ENCODE peak calls at places on chromosome 16, in five cellular contexts. M is stimulated activated CD8-positive, alpha-beta memory T cell treated with anti-CD3 and anti-CD28 coated beads, Interleukin-7, amount 100 ng/mL, for 1 hour; O is lower leg skin; V is activated T-cell treated with anti-CD3 and anti-CD28 coated beads for 1 hour; P is Right ventricle myocardium superior. L is an unnamed sample.

GRCh38 chr16:85461814-85462404 is 151.2 kb upstream of the GSE1 start:
- DNase-seq in M (no peak), O (no peak), P (no peak), V (no peak), L (no peak)

GRCh38 chr16:24035127-24035842 is 199.5 kb downstream of the PRKCB start:
- DNase-seq in M (peak), O (no peak), V (peak), P (no peak), L (no peak)

GRCh38 chr16:89749637-89750036 is 28.3 kb downstream of the ZNF276 start:
- DNase-seq in V (no peak), P (peak), O (no peak), M (no peak), L (no peak)

GRCh38 chr16:70778901-70779309 is 22.1 kb downstream of the VAC14 start:
- DNase-seq in M (no peak), P (peak), V (no peak), O (peak), L (no peak)

GRCh38 chr16:69860233-69861231 is 90.6 kb upstream of the CLEC18A start:
- DNase-seq in M (no peak), O (no peak), V (no peak), P (no peak), L (no peak)

GRCh38 chr16:17283022-17283421 is 187.7 kb downstream of the XYLT1 start:
- DNase-seq in M (no peak), O (no peak), V (no peak), P (no peak), L (no peak)

GRCh38 chr16:765971-766819 is 5.7 kb downstream of the MSLN start:
- DNase-seq in O (no peak), P (no peak), M (no peak), V (no peak), L (no peak)

GRCh38 chr16:24610421-24610765 is 71.0 kb downstream of the RBBP6 start:
- DNase-seq in V (no peak), M (no peak), O (no peak), P (peak), L (peak)

GRCh38 chr16:57329718-57330327 is 28.8 kb upstream of the CCL22 start:
- DNase-seq in M (no peak), V (no peak), P (no peak), O (no peak), L (no peak)

GRCh38 chr16:70331588-70332358 is 14.9 kb upstream of the DDX19A start:
- DNase-seq in V (no peak), M (no peak), O (no peak), P (no peak), L (no peak)

GRCh38 chr16:50438041-50438437 is 69.3 kb upstream of the BRD7 start:
- DNase-seq in M (no peak), P (no peak), V (no peak), O (peak), L (no peak)

GRCh38 chr16:57357330-57358151 is 1.0 kb upstream of the CCL22 start:
- DNase-seq in P (no peak), V (no peak), O (no peak), M (no peak), L (no peak)

GRCh38 chr16:76176153-76176552 is 101.0 kb upstream of the CNTNAP4 start:
- DNase-seq in M (no peak), V (no peak), P (no peak), O (no peak), L (no peak)

GRCh38 chr16:86928517-86929148 is 350.3 kb downstream of the FOXL1 start:
- DNase-seq in V (no peak), M (no peak), O (no peak), P (no peak), L (no peak)

GRCh38 chr16:67101301-67101675 is 8.5 kb upstream of the PHAF1 start:
- DNase-seq in V (no peak), O (no peak), M (no peak), P (no peak), L (no peak)

GRCh38 chr16:13911306-13911705 is 8.6 kb upstream of the ERCC4 start:
- DNase-seq in P (no peak), V (no peak), M (no peak), O (no peak), L (no peak)

GRCh38 chr16:47965439-47965838 is 190.4 kb downstream of the ABCC12 start:
- DNase-seq in O (no peak), P (no peak), M (no peak), V (no peak), L (no peak)

GRCh38 chr16:2160915-2161551 is 5.5 kb downstream of the TRAF7 start:
- DNase-seq in P (peak), M (no peak), O (peak), V (no peak), L (no peak)

GRCh38 chr16:1548234-1548633 is 14.8 kb downstream of the TMEM204 start:
- DNase-seq in O (no peak), M (no peak), P (no peak), V (no peak), L (no peak)

GRCh38 chr16:75541236-75541635 is 5.3 kb upstream of the CHST5 start:
- DNase-seq in V (no peak), M (no peak), O (no peak), P (no peak), L (no peak)

GRCh38 chr16:11913425-11914079 is 2.2 kb downstream of the GSPT1 start:
- DNase-seq in P (no peak), O (no peak), M (peak), V (no peak), L (peak)

GRCh38 chr16:87012954-87013938 is 303.9 kb downstream of the C16orf95 start:
- DNase-seq in M (no peak), P (peak), O (no peak), V (no peak), L (no peak)

GRCh38 chr16:1929105-1929504 is 10.9 kb upstream of the HS3ST6 start:
- DNase-seq in M (no peak), V (no peak), P (no peak), O (no peak), L (no peak)

L was measured in memory B cell.